ENCODE peak calls at places on chromosomes 3 and 15, in ten cellular contexts. Z is uterus, S is IMR-90, N is heart left ventricle, A is tibial nerve, L is H54, I is A549, W is gastrocnemius medialis, V is HCT116, X is stomach. C is an unnamed sample.

GRCh38 chr3:59327324-59327939 is 277.6 kb upstream of the CFAP20DC start:
- DNase-seq in Z (no peak), S (peak), N (no peak), A (no peak), L (peak), I (no peak), W (no peak), V (no peak), X (no peak), C (no peak)

GRCh38 chr3:152278674-152279427 is 10.1 kb downstream of the MBNL1 start:
- DNase-seq in Z (no peak), S (no peak), N (no peak), A (no peak), L (no peak), I (no peak), W (no peak), V (no peak), X (no peak), C (no peak)

GRCh38 chr3:44557074-44557473 is 2.1 kb downstream of the ZKSCAN7 start:
- DNase-seq in Z (no peak), S (no peak), N (no peak), A (no peak), L (no peak), I (no peak), W (no peak), V (no peak), X (no peak), C (no peak)

GRCh38 chr3:192835818-192836468 is 81.7 kb downstream of the MB21D2 start:
- DNase-seq in Z (peak), S (peak), N (no peak), A (no peak), L (no peak), I (no peak), W (no peak), V (no peak), X (no peak), C (no peak)

GRCh38 chr15:40313531-40314398 is 6.0 kb upstream of the PLCB2 start:
- DNase-seq in Z (no peak), S (no peak), N (peak), A (peak), L (no peak), I (no peak), W (peak), V (no peak), X (peak), C (peak)

GRCh38 chr3:188567478-188568195 is 413.7 kb downstream of the LPP start:
- DNase-seq in Z (no peak), S (peak), N (no peak), A (no peak), L (no peak), I (no peak), W (no peak), V (no peak), X (no peak), C (no peak)

GRCh38 chr3:15309662-15310335 is 22.6 kb downstream of the SH3BP5 start:
- DNase-seq in Z (no peak), S (no peak), N (no peak), A (no peak), L (no peak), I (no peak), W (peak), V (no peak), X (no peak), C (no peak)

GRCh38 chr3:101379695-101380376 is 59.5 kb upstream of the IMPG2 start:
- DNase-seq in Z (no peak), S (no peak), N (no peak), A (no peak), L (no peak), I (no peak), W (no peak), V (no peak), X (no peak), C (no peak)

GRCh38 chr3:123951522-123952447 is 9.2 kb downstream of the CCDC14 start:
- DNase-seq in Z (no peak), S (peak), N (no peak), A (no peak), L (no peak), I (no peak), W (no peak), V (no peak), X (no peak), C (no peak)

GRCh38 chr3:20323307-20323927 is 137.4 kb upstream of the SGO1 start:
- DNase-seq in Z (no peak), S (no peak), N (no peak), A (no peak), L (no peak), I (no peak), W (no peak), V (no peak), X (peak), C (no peak)

GRCh38 chr3:20324664-20325478 is 138.9 kb upstream of the SGO1 start:
- DNase-seq in Z (no peak), S (no peak), N (no peak), A (no peak), L (no peak), I (no peak), W (no peak), V (no peak), X (no peak), C (no peak)

GRCh38 chr3:20326537-20326936 is 140.5 kb upstream of the SGO1 start:
- DNase-seq in Z (no peak), S (no peak), N (no peak), A (no peak), L (no peak), I (no peak), W (no peak), V (no peak), X (no peak), C (no peak)

GRCh38 chr3:20322085-20322484 is 136.1 kb upstream of the SGO1 start:
- DNase-seq in Z (no peak), S (no peak), N (no peak), A (no peak), L (no peak), I (no peak), W (no peak), V (no peak), X (no peak), C (no peak)

DNA sequence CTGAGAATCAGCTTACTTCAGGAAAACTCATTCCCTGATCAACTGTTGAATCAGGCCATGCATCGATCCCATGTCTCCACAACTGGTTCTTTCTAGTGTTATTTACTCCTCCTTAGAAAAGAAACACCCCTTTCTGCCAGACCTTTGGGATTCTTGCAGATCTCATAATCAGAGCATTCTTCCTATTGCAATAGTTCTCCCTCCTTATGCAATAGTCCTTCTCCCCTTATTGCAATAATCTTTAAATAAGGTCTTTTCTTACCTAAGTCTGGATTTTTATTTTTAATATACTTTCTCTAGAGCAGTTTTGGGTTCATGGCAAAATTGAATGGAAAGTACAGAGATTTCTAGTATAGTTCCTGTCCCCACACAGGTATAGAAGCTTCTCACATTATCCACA is 141.9 kb upstream of the SGO1 start:
- DNase-seq in Z (no peak), S (no peak), N (no peak), A (no peak), L (no peak), I (no peak), W (no peak), V (no peak), X (no peak), C (no peak)
- TF ChIP-seq POLR2A in Z (no peak), S (no peak), N (no peak), A (no peak), L (no peak), I (no peak), W (no peak), V (no peak), X (no peak), C (no peak)

GRCh38 chr15:100777821-100778220 is 101.8 kb upstream of the ALDH1A3 start:
- DNase-seq in Z (no peak), S (no peak), N (no peak), A (no peak), L (no peak), I (no peak), W (no peak), V (no peak), X (no peak), C (no peak)
- TF ChIP-seq POLR2A in Z (no peak), S (no peak), N (no peak), A (no peak), L (no peak), I (no peak), W (no peak), V (no peak), X (no peak), C (no peak)

GRCh38 chr3:184333700-184334099 is 3.7 kb upstream of the FAM131A start:
- DNase-seq in Z (no peak), S (no peak), N (no peak), A (no peak), L (no peak), I (no peak), W (no peak), V (no peak), X (no peak), C (no peak)
- TF ChIP-seq POLR2A in Z (no peak), S (no peak), N (no peak), A (no peak), L (no peak), I (no peak), W (no peak), V (no peak), X (no peak), C (no peak)

GRCh38 chr3:48505146-48505545 is 1.2 kb upstream of the SHISA5 start:
- DNase-seq in Z (peak), S (no peak), N (no peak), A (no peak), L (no peak), I (no peak), W (no peak), V (no peak), X (no peak), C (no peak)

GRCh38 chr3:48502121-48502520 is 1.9 kb downstream of the SHISA5 start:
- DNase-seq in Z (no peak), S (no peak), N (no peak), A (no peak), L (no peak), I (no peak), W (no peak), V (no peak), X (no peak), C (no peak)

GRCh38 chr3:48502728-48503168 is 1.2 kb downstream of the SHISA5 start:
- DNase-seq in Z (peak), S (no peak), N (no peak), A (peak), L (no peak), I (no peak), W (peak), V (no peak), X (peak), C (peak)

GRCh38 chr3:48503406-48504050 is 446 bp downstream of the SHISA5 start:
- DNase-seq in Z (peak), S (peak), N (peak), A (peak), L (peak), I (no peak), W (peak), V (no peak), X (peak), C (peak)

DNA sequence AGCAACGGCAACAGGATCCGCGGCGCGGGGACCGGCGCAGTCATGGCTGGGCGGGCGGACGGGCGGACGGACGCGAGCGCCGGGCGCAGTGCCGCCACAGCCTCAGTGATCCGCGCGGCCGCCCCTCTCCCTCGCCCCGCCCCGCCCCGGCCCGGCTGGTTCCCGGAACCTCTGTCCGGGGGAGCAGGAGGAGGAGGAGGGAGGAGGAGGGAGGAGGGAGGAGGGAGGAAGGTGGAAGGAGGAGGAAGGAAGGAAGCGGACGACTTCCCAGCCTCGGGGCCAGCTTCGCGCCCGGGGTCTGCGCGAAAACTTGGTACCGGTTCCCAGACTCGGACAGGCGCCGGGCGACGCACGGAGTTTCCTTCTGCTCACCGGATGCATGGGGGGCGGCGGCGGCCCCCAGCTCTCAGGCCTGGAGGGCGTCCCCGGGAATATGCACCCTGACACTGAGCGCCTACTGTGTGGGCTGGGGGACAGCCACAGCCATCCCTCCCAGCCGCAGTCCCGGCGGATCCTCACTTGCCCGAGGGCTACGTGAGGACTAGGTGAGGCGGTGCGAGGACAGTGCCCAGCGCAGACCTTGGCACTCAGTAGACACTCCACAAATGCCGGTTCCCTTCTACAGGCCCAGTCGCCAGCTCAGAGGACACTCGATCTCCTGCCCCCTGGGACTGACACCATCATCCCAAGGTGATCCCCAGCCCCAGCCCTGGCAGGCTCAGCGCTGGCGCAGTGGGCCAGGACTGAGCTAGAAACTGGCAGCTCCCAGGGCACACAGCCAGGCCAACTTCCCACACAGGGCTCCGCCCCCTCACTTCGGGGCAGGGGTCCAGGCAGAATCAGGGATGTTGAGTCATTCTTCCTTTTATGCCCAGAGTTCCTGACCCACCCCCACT is at the start of gene SHISA5:
- DNase-seq in Z (peak), S (peak), N (peak), A (peak), L (no peak), I (peak), W (peak), V (no peak), X (peak), C (peak)
- TF ChIP-seq POLR2A in Z (peak), S (no peak), N (peak), A (peak), L (peak), I (peak), W (no peak), V (no peak), X (no peak), C (peak)

DNA sequence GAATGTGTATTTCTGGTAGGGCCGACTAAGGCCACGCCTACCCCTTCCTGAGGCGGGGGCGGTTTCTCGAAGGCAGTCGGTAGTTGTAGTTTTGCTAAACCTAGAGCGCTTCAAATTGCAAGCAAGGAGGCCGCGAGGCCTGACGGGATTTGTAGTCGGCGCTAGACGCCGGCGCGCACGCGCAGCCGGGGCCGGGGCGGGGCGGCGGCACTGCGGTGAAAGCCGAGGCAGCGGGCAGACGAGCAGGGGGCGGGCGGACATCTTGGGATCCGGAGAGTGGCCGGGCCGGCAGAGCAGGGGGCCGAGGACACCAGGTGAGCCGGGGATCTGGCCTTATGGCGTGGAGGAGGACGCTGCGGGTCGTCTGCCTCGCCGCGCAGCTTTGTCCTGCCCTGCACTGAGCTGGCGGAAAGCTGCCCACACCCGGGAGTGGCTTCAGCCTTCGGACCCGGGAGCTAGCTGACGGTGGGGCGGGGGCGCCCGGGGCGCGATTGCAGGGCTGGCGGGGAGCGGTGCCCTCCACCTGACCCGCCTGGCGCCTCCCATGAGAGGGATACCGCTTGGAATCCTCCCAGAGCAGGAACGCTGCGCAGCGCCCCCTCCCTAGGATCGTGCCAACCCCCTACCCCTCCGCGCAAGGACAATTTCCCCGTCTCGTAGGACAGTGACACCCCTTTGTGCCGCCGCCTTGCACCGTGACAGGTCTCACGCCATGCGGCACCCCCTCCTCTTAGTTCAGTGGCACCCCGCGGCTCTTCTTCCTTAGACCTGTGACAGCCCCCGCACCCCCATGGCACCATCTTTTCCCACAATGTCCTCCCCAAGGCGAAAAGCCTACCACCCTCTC is at the start of gene AP2M1:
- DNase-seq in Z (peak), S (peak), N (peak), A (peak), L (peak), I (peak), W (peak), V (peak), X (peak), C (peak)
- TF ChIP-seq POLR2A in Z (peak), S (peak), N (peak), A (peak), L (peak), I (peak), W (peak), V (peak), X (peak), C (peak)

GRCh38 chr15:75451674-75452363 is at the start of gene SIN3A:
- DNase-seq in Z (peak), S (peak), N (peak), A (peak), L (peak), I (peak), W (peak), V (peak), X (peak), C (peak)

GRCh38 chr15:75453703-75454470 is 2.4 kb upstream of the SIN3A start:
- DNase-seq in Z (peak), S (peak), N (peak), A (peak), L (peak), I (peak), W (peak), V (peak), X (peak), C (peak)

GRCh38 chr15:75452968-75453702 is 1.6 kb upstream of the SIN3A start:
- DNase-seq in Z (peak), S (no peak), N (peak), A (peak), L (no peak), I (peak), W (peak), V (peak), X (peak), C (peak)

GRCh38 chr15:75451202-75451673 is 252 bp downstream of the SIN3A start:
- DNase-seq in Z (no peak), S (no peak), N (no peak), A (no peak), L (no peak), I (no peak), W (no peak), V (no peak), X (no peak), C (no peak)

DNA sequence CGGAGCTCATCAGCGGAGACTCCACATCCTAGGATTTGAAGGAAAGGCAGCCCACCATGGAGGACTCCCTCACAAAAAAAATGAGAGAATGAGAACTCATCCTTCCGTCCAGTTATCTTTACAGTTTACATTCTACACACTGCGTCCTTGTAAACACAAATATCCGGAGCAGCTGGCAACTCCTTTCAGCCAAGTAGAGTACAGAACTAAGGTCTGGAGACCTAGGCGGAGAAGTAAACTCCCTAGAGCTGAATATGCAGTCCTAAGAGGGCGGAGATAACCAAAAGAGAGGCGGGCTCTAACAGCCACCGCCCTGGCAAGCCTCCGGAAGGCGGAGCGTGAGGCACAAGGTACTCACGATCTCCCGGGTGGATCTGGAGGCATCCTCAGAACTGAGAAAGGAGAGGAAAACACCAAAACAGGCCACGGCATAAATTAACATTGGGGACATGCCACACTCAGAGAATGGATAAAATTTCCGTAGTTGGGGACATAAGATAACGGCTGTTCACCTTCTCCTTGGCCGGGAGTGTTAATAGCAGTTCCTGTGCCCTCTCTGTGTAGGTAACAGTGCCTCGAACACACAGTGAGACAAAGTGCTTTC is 976 bp upstream of the SIN3A start:
- DNase-seq in Z (peak), S (peak), N (peak), A (peak), L (peak), I (peak), W (peak), V (peak), X (peak), C (peak)
- TF ChIP-seq POLR2A in Z (no peak), S (peak), N (no peak), A (peak), L (no peak), I (no peak), W (peak), V (peak), X (no peak), C (peak)

GRCh38 chr3:127304121-127304744 is 16.4 kb upstream of the PRR20G start:
- DNase-seq in Z (no peak), S (no peak), N (no peak), A (no peak), L (no peak), I (peak), W (no peak), V (peak), X (peak), C (peak)
- TF ChIP-seq POLR2A in Z (no peak), S (no peak), N (no peak), A (no peak), L (no peak), I (no peak), W (no peak), V (no peak), X (no peak), C (no peak)

GRCh38 chr3:10907262-10907661 is 85.3 kb upstream of the SLC6A1 start:
- DNase-seq in Z (no peak), S (no peak), N (no peak), A (no peak), L (no peak), I (peak), W (no peak), V (peak), X (no peak), C (no peak)
- TF ChIP-seq POLR2A in Z (no peak), S (no peak), N (no peak), A (no peak), L (no peak), I (no peak), W (no peak), V (no peak), X (no peak), C (no peak)

GRCh38 chr3:169607909-169608308 is 55.6 kb downstream of the MECOM start:
- DNase-seq in Z (no peak), S (no peak), N (no peak), A (no peak), L (no peak), I (no peak), W (no peak), V (no peak), X (no peak), C (no peak)
- TF ChIP-seq POLR2A in Z (no peak), S (no peak), N (no peak), A (no peak), L (no peak), I (no peak), W (no peak), V (no peak), X (no peak), C (no peak)

GRCh38 chr3:50316657-50317242 is 5.8 kb downstream of the HYAL2 start:
- DNase-seq in Z (peak), S (peak), N (no peak), A (no peak), L (peak), I (peak), W (no peak), V (peak), X (peak), C (peak)
- TF ChIP-seq POLR2A in Z (peak), S (no peak), N (no peak), A (no peak), L (no peak), I (no peak), W (no peak), V (no peak), X (peak), C (peak)